ENCODE peak calls at places on chromosomes 2 and 18, in seven cellular contexts. One of them, this sample, is unnamed.

GRCh38 chr2:230654057-230654456 is 58.6 kb upstream of the CAB39 start:
- DNase-seq in HFF-Myc: no peak
- DNase-seq in ELR: no peak
- DNase-seq in body of pancreas: no peak
- DNase-seq in fibroblast of the aortic adventitia: no peak
- DNase-seq in amniotic stem cell: no peak
- DNase-seq in CD8-positive, alpha-beta memory T cell: no peak
- DNase-seq in this sample: no peak

GRCh38 chr2:58870704-58871103 is 629.6 kb upstream of the FANCL start:
- DNase-seq in HFF-Myc: no peak
- DNase-seq in body of pancreas: no peak
- DNase-seq in amniotic stem cell: no peak
- DNase-seq in fibroblast of the aortic adventitia: no peak
- DNase-seq in ELR: peak
- DNase-seq in CD8-positive, alpha-beta memory T cell: no peak
- DNase-seq in this sample: no peak

GRCh38 chr2:240955306-240956101 is 42.9 kb upstream of the SNED1 start:
- DNase-seq in HFF-Myc: no peak
- DNase-seq in amniotic stem cell: no peak
- DNase-seq in fibroblast of the aortic adventitia: no peak
- DNase-seq in ELR: no peak
- DNase-seq in CD8-positive, alpha-beta memory T cell: no peak
- DNase-seq in body of pancreas: no peak
- DNase-seq in this sample: peak

GRCh38 chr2:177172034-177172880 is 40.3 kb upstream of the HNRNPA3 start:
- DNase-seq in ELR: peak
- DNase-seq in HFF-Myc: peak
- DNase-seq in fibroblast of the aortic adventitia: peak
- DNase-seq in body of pancreas: no peak
- DNase-seq in CD8-positive, alpha-beta memory T cell: no peak
- DNase-seq in amniotic stem cell: no peak
- DNase-seq in this sample: peak

GRCh38 chr2:42100696-42101585 is 53.1 kb downstream of the PKDCC start:
- DNase-seq in body of pancreas: peak
- DNase-seq in amniotic stem cell: no peak
- DNase-seq in HFF-Myc: no peak
- DNase-seq in CD8-positive, alpha-beta memory T cell: peak
- DNase-seq in fibroblast of the aortic adventitia: peak
- DNase-seq in ELR: peak
- DNase-seq in this sample: peak

GRCh38 chr18:33833847-33834246 is 255.8 kb downstream of the ASXL3 start:
- DNase-seq in CD8-positive, alpha-beta memory T cell: no peak
- DNase-seq in ELR: no peak
- DNase-seq in amniotic stem cell: no peak
- DNase-seq in body of pancreas: no peak
- DNase-seq in fibroblast of the aortic adventitia: no peak
- DNase-seq in HFF-Myc: no peak
- DNase-seq in this sample: no peak

GRCh38 chr18:7618821-7619410 is 51.8 kb downstream of the PTPRM start:
- DNase-seq in CD8-positive, alpha-beta memory T cell: no peak
- DNase-seq in HFF-Myc: no peak
- DNase-seq in amniotic stem cell: no peak
- DNase-seq in body of pancreas: no peak
- DNase-seq in ELR: no peak
- DNase-seq in fibroblast of the aortic adventitia: peak
- DNase-seq in this sample: no peak

GRCh38 chr18:31450409-31450808 is 2.9 kb downstream of the DSG3 start:
- DNase-seq in HFF-Myc: no peak
- DNase-seq in CD8-positive, alpha-beta memory T cell: no peak
- DNase-seq in ELR: no peak
- DNase-seq in body of pancreas: no peak
- DNase-seq in fibroblast of the aortic adventitia: peak
- DNase-seq in amniotic stem cell: no peak
- DNase-seq in this sample: no peak

GRCh38 chr2:109238580-109238979 is 109.6 kb downstream of the SH3RF3 start:
- DNase-seq in CD8-positive, alpha-beta memory T cell: peak
- DNase-seq in amniotic stem cell: no peak
- DNase-seq in HFF-Myc: no peak
- DNase-seq in fibroblast of the aortic adventitia: peak
- DNase-seq in body of pancreas: peak
- DNase-seq in ELR: peak
- DNase-seq in this sample: peak

GRCh38 chr2:101113441-101114267 is 37.5 kb downstream of the TBC1D8 start:
- DNase-seq in body of pancreas: peak
- DNase-seq in HFF-Myc: peak
- DNase-seq in fibroblast of the aortic adventitia: peak
- DNase-seq in ELR: peak
- DNase-seq in amniotic stem cell: no peak
- DNase-seq in CD8-positive, alpha-beta memory T cell: no peak
- DNase-seq in this sample: peak

This sample was measured in SJSA1.